ENCODE peak calls at places on chromosomes 2 and 18, in six cellular contexts. One of them, this sample, is unnamed.

GRCh38 chr2:85538507-85539360 is at the start of gene MAT2A:
- DNase-seq in H9: peak; percentile 96
- DNase-seq in IMR-90: peak; percentile 90
- DNase-seq in H1: peak; percentile 99
- DNase-seq in mesenchymal stem cell: peak; percentile 95
- DNase-seq in trophoblast cell: peak; percentile 94
- DNase-seq in this sample: peak; percentile 94

GRCh38 chr2:155372969-155373368 is 674.5 kb downstream of the KCNJ3 start:
- DNase-seq in H9: no peak
- DNase-seq in IMR-90: no peak
- DNase-seq in H1: no peak
- DNase-seq in mesenchymal stem cell: peak; percentile 4
- DNase-seq in trophoblast cell: peak; percentile 18
- DNase-seq in this sample: peak; percentile 12

GRCh38 chr2:99953750-99954149 is 188.6 kb downstream of the AFF3 start:
- DNase-seq in H9: no peak
- DNase-seq in IMR-90: no peak
- DNase-seq in H1: no peak
- DNase-seq in mesenchymal stem cell: no peak
- DNase-seq in trophoblast cell: no peak
- DNase-seq in this sample: no peak

GRCh38 chr2:156947261-156947660 is 310.2 kb upstream of the GALNT5 start:
- DNase-seq in H9: no peak
- DNase-seq in IMR-90: peak; percentile 60
- DNase-seq in H1: no peak
- DNase-seq in mesenchymal stem cell: no peak
- DNase-seq in trophoblast cell: no peak
- DNase-seq in this sample: no peak

GRCh38 chr2:207283356-207283755 is 117.6 kb upstream of the KLF7 start:
- DNase-seq in H9: no peak
- DNase-seq in IMR-90: no peak
- DNase-seq in H1: no peak
- DNase-seq in mesenchymal stem cell: peak; percentile 39
- DNase-seq in trophoblast cell: peak; percentile 12
- DNase-seq in this sample: no peak

GRCh38 chr2:86673976-86674670 is 46.0 kb upstream of the RMND5A start:
- DNase-seq in H9: no peak
- DNase-seq in IMR-90: no peak
- DNase-seq in H1: no peak
- DNase-seq in mesenchymal stem cell: no peak
- DNase-seq in trophoblast cell: peak; percentile 37
- DNase-seq in this sample: no peak

GRCh38 chr2:12855508-12855907 is 138.8 kb downstream of the TRIB2 start:
- DNase-seq in H9: no peak
- DNase-seq in IMR-90: no peak
- DNase-seq in H1: no peak
- DNase-seq in mesenchymal stem cell: no peak
- DNase-seq in trophoblast cell: no peak
- DNase-seq in this sample: no peak

GRCh38 chr2:65800998-65801397 is 368.6 kb upstream of the SPRED2 start:
- DNase-seq in H9: peak; percentile 56
- DNase-seq in IMR-90: peak; percentile 23
- DNase-seq in H1: peak; percentile 54
- DNase-seq in mesenchymal stem cell: peak; percentile 36
- DNase-seq in trophoblast cell: peak; percentile 59
- DNase-seq in this sample: no peak

GRCh38 chr2:231050018-231050901 is 6.4 kb upstream of the PSMD1 start:
- DNase-seq in H9: no peak
- DNase-seq in IMR-90: no peak
- DNase-seq in H1: no peak
- DNase-seq in mesenchymal stem cell: peak; percentile 10
- DNase-seq in trophoblast cell: peak; percentile 35
- DNase-seq in this sample: no peak

GRCh38 chr2:223203971-223204370 is 152.0 kb downstream of the KCNE4 start:
- DNase-seq in H9: no peak
- DNase-seq in IMR-90: peak; percentile 18
- DNase-seq in H1: no peak
- DNase-seq in mesenchymal stem cell: peak; percentile 74
- DNase-seq in trophoblast cell: no peak
- DNase-seq in this sample: no peak

GRCh38 chr2:201432038-201432437 is 19.2 kb downstream of the TRAK2 start:
- DNase-seq in H9: no peak
- DNase-seq in IMR-90: peak; percentile 64
- DNase-seq in H1: no peak
- DNase-seq in mesenchymal stem cell: peak; percentile 44
- DNase-seq in trophoblast cell: no peak
- DNase-seq in this sample: no peak

GRCh38 chr2:230660294-230661060 is 52.2 kb upstream of the CAB39 start:
- DNase-seq in H9: no peak
- DNase-seq in IMR-90: no peak
- DNase-seq in H1: no peak
- DNase-seq in mesenchymal stem cell: peak; percentile 4
- DNase-seq in trophoblast cell: peak; percentile 20
- DNase-seq in this sample: no peak

GRCh38 chr2:66445781-66446177 is 10.9 kb downstream of the MEIS1 start:
- DNase-seq in H9: peak; percentile 67
- DNase-seq in IMR-90: no peak
- DNase-seq in H1: peak; percentile 72
- DNase-seq in mesenchymal stem cell: peak; percentile 74
- DNase-seq in trophoblast cell: no peak
- DNase-seq in this sample: no peak

GRCh38 chr2:222671259-222672067 is at the start of gene MOGAT1:
- DNase-seq in H9: peak; percentile 84
- DNase-seq in IMR-90: no peak
- DNase-seq in H1: peak; percentile 86
- DNase-seq in mesenchymal stem cell: peak; percentile 14
- DNase-seq in trophoblast cell: peak; percentile 38
- DNase-seq in this sample: no peak

GRCh38 chr2:9094117-9094516 is 90.6 kb upstream of the MBOAT2 start:
- DNase-seq in H9: no peak
- DNase-seq in IMR-90: no peak
- DNase-seq in H1: no peak
- DNase-seq in mesenchymal stem cell: no peak
- DNase-seq in trophoblast cell: no peak
- DNase-seq in this sample: no peak

GRCh38 chr2:218400930-218401833 is 1.5 kb downstream of the CTDSP1 start:
- DNase-seq in H9: no peak
- DNase-seq in IMR-90: no peak
- DNase-seq in H1: no peak
- DNase-seq in mesenchymal stem cell: no peak
- DNase-seq in trophoblast cell: no peak
- DNase-seq in this sample: no peak

GRCh38 chr2:135796606-135797005 is 40.4 kb downstream of the LCT start:
- DNase-seq in H9: no peak
- DNase-seq in IMR-90: no peak
- DNase-seq in H1: no peak
- DNase-seq in mesenchymal stem cell: no peak
- DNase-seq in trophoblast cell: no peak
- DNase-seq in this sample: no peak

GRCh38 chr18:26416652-26417150 is 131.7 kb downstream of the KCTD1 start:
- DNase-seq in H9: no peak
- DNase-seq in IMR-90: no peak
- DNase-seq in H1: no peak
- DNase-seq in mesenchymal stem cell: no peak
- DNase-seq in trophoblast cell: no peak
- DNase-seq in this sample: no peak

GRCh38 chr2:201452058-201452736 is 657 bp downstream of the STRADB start:
- DNase-seq in H9: no peak
- DNase-seq in IMR-90: no peak
- DNase-seq in H1: no peak
- DNase-seq in mesenchymal stem cell: peak; percentile 14
- DNase-seq in trophoblast cell: peak; percentile 11
- DNase-seq in this sample: no peak

GRCh38 chr2:165452327-165452726 is 17.2 kb upstream of the CSRNP3 start:
- DNase-seq in H9: no peak
- DNase-seq in IMR-90: no peak
- DNase-seq in H1: no peak
- DNase-seq in mesenchymal stem cell: no peak
- DNase-seq in trophoblast cell: no peak
- DNase-seq in this sample: no peak

GRCh38 chr2:202135111-202135874 is 62.2 kb downstream of the KIAA2012 start:
- DNase-seq in H9: no peak
- DNase-seq in IMR-90: peak; percentile 100
- DNase-seq in H1: no peak
- DNase-seq in mesenchymal stem cell: peak; percentile 99
- DNase-seq in trophoblast cell: peak; percentile 83
- DNase-seq in this sample: no peak

GRCh38 chr2:199019898-199020507 is 437.7 kb downstream of the SATB2 start:
- DNase-seq in H9: no peak
- DNase-seq in IMR-90: peak; percentile 59
- DNase-seq in H1: no peak
- DNase-seq in mesenchymal stem cell: peak; percentile 4
- DNase-seq in trophoblast cell: peak; percentile 3
- DNase-seq in this sample: peak; percentile 11

GRCh38 chr2:209872675-209873074 is 101.0 kb downstream of the UNC80 start:
- DNase-seq in H9: peak; percentile 83
- DNase-seq in IMR-90: no peak
- DNase-seq in H1: peak; percentile 50
- DNase-seq in mesenchymal stem cell: no peak
- DNase-seq in trophoblast cell: no peak
- DNase-seq in this sample: peak; percentile 82

GRCh38 chr2:28276076-28276618 is 116.5 kb upstream of the FOSL2 start:
- DNase-seq in H9: no peak
- DNase-seq in IMR-90: peak; percentile 100
- DNase-seq in H1: no peak
- DNase-seq in mesenchymal stem cell: peak; percentile 98
- DNase-seq in trophoblast cell: peak; percentile 81
- DNase-seq in this sample: no peak

GRCh38 chr2:151891566-151892194 is 63.5 kb upstream of the ARL5A start:
- DNase-seq in H9: no peak
- DNase-seq in IMR-90: no peak
- DNase-seq in H1: no peak
- DNase-seq in mesenchymal stem cell: no peak
- DNase-seq in trophoblast cell: peak; percentile 73
- DNase-seq in this sample: no peak

GRCh38 chr2:5696741-5697521 is 4.7 kb downstream of the SOX11 start:
- DNase-seq in H9: peak; percentile 70
- DNase-seq in IMR-90: peak; percentile 53
- DNase-seq in H1: peak; percentile 79
- DNase-seq in mesenchymal stem cell: peak; percentile 75
- DNase-seq in trophoblast cell: peak; percentile 25
- DNase-seq in this sample: no peak

GRCh38 chr2:119338826-119339561 is 27.6 kb downstream of the C2orf76 start:
- DNase-seq in H9: no peak
- DNase-seq in IMR-90: no peak
- DNase-seq in H1: no peak
- DNase-seq in mesenchymal stem cell: no peak
- DNase-seq in trophoblast cell: no peak
- DNase-seq in this sample: no peak

GRCh38 chr18:79420033-79420745 is 24.5 kb downstream of the NFATC1 start:
- DNase-seq in H9: no peak
- DNase-seq in IMR-90: no peak
- DNase-seq in H1: no peak
- DNase-seq in mesenchymal stem cell: no peak
- DNase-seq in trophoblast cell: no peak
- DNase-seq in this sample: no peak

GRCh38 chr2:96107883-96108551 is 8.4 kb downstream of the ADRA2B start:
- DNase-seq in H9: no peak
- DNase-seq in IMR-90: no peak
- DNase-seq in H1: no peak
- DNase-seq in mesenchymal stem cell: no peak
- DNase-seq in trophoblast cell: no peak
- DNase-seq in this sample: no peak

GRCh38 chr2:150374562-150374961 is 112.9 kb downstream of the RND3 start:
- DNase-seq in H9: no peak
- DNase-seq in IMR-90: no peak
- DNase-seq in H1: no peak
- DNase-seq in mesenchymal stem cell: no peak
- DNase-seq in trophoblast cell: no peak
- DNase-seq in this sample: no peak

GRCh38 chr2:161004379-161004778 is 155.8 kb upstream of the TANK start:
- DNase-seq in H9: no peak
- DNase-seq in IMR-90: peak; percentile 20
- DNase-seq in H1: no peak
- DNase-seq in mesenchymal stem cell: no peak
- DNase-seq in trophoblast cell: peak; percentile 7
- DNase-seq in this sample: no peak

GRCh38 chr2:128315829-128316776 is 2.6 kb downstream of the HS6ST1 start:
- DNase-seq in H9: no peak
- DNase-seq in IMR-90: peak; percentile 76
- DNase-seq in H1: peak; percentile 48
- DNase-seq in mesenchymal stem cell: peak; percentile 80
- DNase-seq in trophoblast cell: no peak
- DNase-seq in this sample: no peak
- H4K91ac ChIP-seq in H9: no peak overlapping the region
- H4K91ac ChIP-seq in IMR-90: peak overlapping the region; percentile 33
- H4K91ac ChIP-seq in H1: no peak overlapping the region
- H4K91ac ChIP-seq in mesenchymal stem cell: peak overlapping the region; percentile 91
- H4K91ac ChIP-seq in trophoblast cell: no peak overlapping the region
- H4K91ac ChIP-seq in this sample: no peak overlapping the region

DNA sequence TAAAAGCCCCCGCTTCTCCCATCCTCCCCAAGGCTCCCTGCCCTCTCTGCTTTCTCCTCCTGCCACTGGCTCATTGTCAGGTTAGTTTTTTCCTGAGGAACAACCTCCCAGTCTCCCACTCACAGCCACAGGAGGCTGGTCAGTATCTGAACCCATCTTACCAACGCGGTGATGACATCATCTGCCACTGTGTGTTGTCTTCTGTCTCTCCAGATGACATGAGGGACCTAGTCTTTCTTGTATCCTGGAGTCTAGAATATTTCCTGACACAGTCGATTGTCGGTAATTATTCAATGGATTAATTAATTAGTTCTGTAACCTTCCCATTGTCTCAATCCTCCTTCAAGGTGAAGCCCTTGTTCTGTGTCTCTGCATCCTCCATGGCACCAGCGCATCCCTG is 290.2 kb downstream of the GALR1 start:
- DNase-seq in H9: no peak
- DNase-seq in IMR-90: no peak
- DNase-seq in H1: no peak
- DNase-seq in mesenchymal stem cell: no peak
- DNase-seq in trophoblast cell: no peak
- DNase-seq in this sample: no peak
- H2BK5ac ChIP-seq in H9: no peak overlapping the region
- H2BK5ac ChIP-seq in IMR-90: no peak overlapping the region
- H2BK5ac ChIP-seq in H1: no peak overlapping the region
- H2BK5ac ChIP-seq in mesenchymal stem cell: no peak overlapping the region
- H2BK5ac ChIP-seq in trophoblast cell: no peak overlapping the region
- H2BK5ac ChIP-seq in this sample: no peak overlapping the region

GRCh38 chr2:64626963-64627760 is 26.6 kb downstream of the SERTAD2 start:
- DNase-seq in H9: peak; percentile 57
- DNase-seq in IMR-90: no peak
- DNase-seq in H1: peak; percentile 50
- DNase-seq in mesenchymal stem cell: no peak
- DNase-seq in trophoblast cell: no peak
- DNase-seq in this sample: no peak
- H3K4ac ChIP-seq in H9: no peak overlapping the region
- H3K4ac ChIP-seq in IMR-90: no peak overlapping the region
- H3K4ac ChIP-seq in H1: peak overlapping the region; percentile 87
- H3K4ac ChIP-seq in mesenchymal stem cell: no peak overlapping the region
- H3K4ac ChIP-seq in trophoblast cell: no peak overlapping the region
- H3K4ac ChIP-seq in this sample: peak overlapping the region; percentile 24

DNA sequence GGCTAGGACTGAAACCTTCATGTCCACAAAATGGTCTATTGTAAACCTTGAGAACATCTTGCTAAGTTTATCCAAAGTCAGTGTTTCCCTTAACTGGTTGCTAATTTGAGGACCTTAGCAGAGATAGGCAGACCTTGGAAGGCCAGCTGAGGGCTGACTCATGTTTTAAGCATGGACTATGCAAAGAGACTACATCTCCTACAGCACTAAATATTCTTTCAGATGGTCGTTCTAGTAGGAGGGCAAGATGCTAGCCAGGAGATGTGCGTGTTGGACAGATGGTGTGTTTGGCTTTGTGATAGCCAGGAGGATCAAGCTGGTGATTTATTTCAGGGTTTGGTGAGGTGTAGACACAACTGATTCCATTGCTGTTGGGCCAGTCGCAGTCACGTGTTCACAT is 75.8 kb downstream of the NRP2 start:
- DNase-seq in H9: no peak
- DNase-seq in IMR-90: peak; percentile 93
- DNase-seq in H1: no peak
- DNase-seq in mesenchymal stem cell: peak; percentile 90
- DNase-seq in trophoblast cell: peak; percentile 41
- DNase-seq in this sample: no peak
- H4K91ac ChIP-seq in H9: no peak overlapping the region
- H4K91ac ChIP-seq in IMR-90: peak overlapping the region; percentile 51
- H4K91ac ChIP-seq in H1: no peak overlapping the region
- H4K91ac ChIP-seq in mesenchymal stem cell: no peak overlapping the region
- H4K91ac ChIP-seq in trophoblast cell: no peak overlapping the region
- H4K91ac ChIP-seq in this sample: no peak overlapping the region

This sample was measured in neuronal stem cell.